ENCODE peak calls at places on chromosomes 3 and 15, in ten cellular contexts. One of them, this sample, is unnamed. For H3K9me3, the result is how much of the 10 kb centered on the place peaks cover.

GRCh38 chr3:55169608-55170010 is 241.8 kb upstream of the LRTM1 start:
- DNase-seq in WERI-Rb-1: no peak
- DNase-seq in mucosa of descending colon: no peak
- DNase-seq in lower lobe of right lung: no peak
- DNase-seq in CD4-positive, CD25-positive, alpha-beta regulatory T cell: no peak
- DNase-seq in CD4-positive, alpha-beta T cell: no peak
- DNase-seq in DND-41: no peak
- DNase-seq in neural progenitor cell: no peak
- DNase-seq in Peyer's patch: no peak
- DNase-seq in CD4-positive, alpha-beta memory T cell: no peak
- DNase-seq in this sample: no peak

GRCh38 chr3:20336572-20336971 is 150.6 kb upstream of the SGO1 start:
- DNase-seq in WERI-Rb-1: no peak
- DNase-seq in mucosa of descending colon: no peak
- DNase-seq in lower lobe of right lung: no peak
- DNase-seq in CD4-positive, CD25-positive, alpha-beta regulatory T cell: no peak
- DNase-seq in CD4-positive, alpha-beta T cell: no peak
- DNase-seq in DND-41: no peak
- DNase-seq in neural progenitor cell: no peak
- DNase-seq in Peyer's patch: no peak
- DNase-seq in CD4-positive, alpha-beta memory T cell: no peak
- DNase-seq in this sample: no peak

GRCh38 chr15:66138096-66138783 is 115.3 kb downstream of the MEGF11 start:
- DNase-seq in WERI-Rb-1: no peak
- DNase-seq in mucosa of descending colon: no peak
- DNase-seq in lower lobe of right lung: no peak
- DNase-seq in CD4-positive, CD25-positive, alpha-beta regulatory T cell: no peak
- DNase-seq in CD4-positive, alpha-beta T cell: no peak
- DNase-seq in DND-41: no peak
- DNase-seq in neural progenitor cell: no peak
- DNase-seq in Peyer's patch: no peak
- DNase-seq in CD4-positive, alpha-beta memory T cell: no peak
- DNase-seq in this sample: no peak

GRCh38 chr3:38226273-38226672 is 39.3 kb upstream of the SLC22A13 start:
- DNase-seq in WERI-Rb-1: no peak
- DNase-seq in mucosa of descending colon: no peak
- DNase-seq in lower lobe of right lung: no peak
- DNase-seq in CD4-positive, CD25-positive, alpha-beta regulatory T cell: no peak
- DNase-seq in CD4-positive, alpha-beta T cell: no peak
- DNase-seq in DND-41: no peak
- DNase-seq in neural progenitor cell: no peak
- DNase-seq in Peyer's patch: no peak
- DNase-seq in CD4-positive, alpha-beta memory T cell: no peak
- DNase-seq in this sample: no peak

GRCh38 chr15:66472176-66472999 is 25.2 kb downstream of the SNAPC5 start:
- DNase-seq in WERI-Rb-1: no peak
- DNase-seq in mucosa of descending colon: no peak
- DNase-seq in lower lobe of right lung: no peak
- DNase-seq in CD4-positive, CD25-positive, alpha-beta regulatory T cell: peak
- DNase-seq in CD4-positive, alpha-beta T cell: peak
- DNase-seq in DND-41: peak
- DNase-seq in neural progenitor cell: no peak
- DNase-seq in Peyer's patch: no peak
- DNase-seq in CD4-positive, alpha-beta memory T cell: peak
- DNase-seq in this sample: no peak

GRCh38 chr3:127749787-127750225 is 72.5 kb downstream of the MGLL start:
- DNase-seq in WERI-Rb-1: no peak
- DNase-seq in mucosa of descending colon: no peak
- DNase-seq in lower lobe of right lung: no peak
- DNase-seq in CD4-positive, CD25-positive, alpha-beta regulatory T cell: no peak
- DNase-seq in CD4-positive, alpha-beta T cell: no peak
- DNase-seq in DND-41: no peak
- DNase-seq in neural progenitor cell: no peak
- DNase-seq in Peyer's patch: no peak
- DNase-seq in CD4-positive, alpha-beta memory T cell: no peak
- DNase-seq in this sample: no peak

GRCh38 chr3:147574622-147575021 is 165.5 kb downstream of the ZIC1 start:
- DNase-seq in WERI-Rb-1: no peak
- DNase-seq in mucosa of descending colon: no peak
- DNase-seq in lower lobe of right lung: no peak
- DNase-seq in CD4-positive, CD25-positive, alpha-beta regulatory T cell: no peak
- DNase-seq in CD4-positive, alpha-beta T cell: no peak
- DNase-seq in DND-41: no peak
- DNase-seq in neural progenitor cell: no peak
- DNase-seq in Peyer's patch: no peak
- DNase-seq in CD4-positive, alpha-beta memory T cell: no peak
- DNase-seq in this sample: no peak

GRCh38 chr15:76149291-76149910 is 89.6 kb downstream of the TMEM266 start:
- DNase-seq in WERI-Rb-1: no peak
- DNase-seq in mucosa of descending colon: no peak
- DNase-seq in lower lobe of right lung: no peak
- DNase-seq in CD4-positive, CD25-positive, alpha-beta regulatory T cell: no peak
- DNase-seq in CD4-positive, alpha-beta T cell: no peak
- DNase-seq in DND-41: no peak
- DNase-seq in neural progenitor cell: no peak
- DNase-seq in Peyer's patch: no peak
- DNase-seq in CD4-positive, alpha-beta memory T cell: no peak
- DNase-seq in this sample: no peak

GRCh38 chr3:113878403-113878802 is 39.8 kb downstream of the GRAMD1C start:
- DNase-seq in WERI-Rb-1: no peak
- DNase-seq in mucosa of descending colon: no peak
- DNase-seq in lower lobe of right lung: no peak
- DNase-seq in CD4-positive, CD25-positive, alpha-beta regulatory T cell: no peak
- DNase-seq in CD4-positive, alpha-beta T cell: no peak
- DNase-seq in DND-41: no peak
- DNase-seq in neural progenitor cell: no peak
- DNase-seq in Peyer's patch: no peak
- DNase-seq in CD4-positive, alpha-beta memory T cell: no peak
- DNase-seq in this sample: no peak

GRCh38 chr3:48271763-48272498 is 31.0 kb downstream of the ZNF589 start:
- DNase-seq in WERI-Rb-1: no peak
- DNase-seq in mucosa of descending colon: no peak
- DNase-seq in lower lobe of right lung: peak
- DNase-seq in CD4-positive, CD25-positive, alpha-beta regulatory T cell: no peak
- DNase-seq in CD4-positive, alpha-beta T cell: no peak
- DNase-seq in DND-41: no peak
- DNase-seq in neural progenitor cell: no peak
- DNase-seq in Peyer's patch: no peak
- DNase-seq in CD4-positive, alpha-beta memory T cell: no peak
- DNase-seq in this sample: no peak
- H3K9me3 ChIP-seq in WERI-Rb-1: under half
- H3K9me3 ChIP-seq in mucosa of descending colon: under half
- H3K9me3 ChIP-seq in lower lobe of right lung: under half
- H3K9me3 ChIP-seq in CD4-positive, CD25-positive, alpha-beta regulatory T cell: under half
- H3K9me3 ChIP-seq in CD4-positive, alpha-beta T cell: under half
- H3K9me3 ChIP-seq in DND-41: under half
- H3K9me3 ChIP-seq in neural progenitor cell: under half
- H3K9me3 ChIP-seq in Peyer's patch: under half
- H3K9me3 ChIP-seq in CD4-positive, alpha-beta memory T cell: under half
- H3K9me3 ChIP-seq in this sample: under half

DNA sequence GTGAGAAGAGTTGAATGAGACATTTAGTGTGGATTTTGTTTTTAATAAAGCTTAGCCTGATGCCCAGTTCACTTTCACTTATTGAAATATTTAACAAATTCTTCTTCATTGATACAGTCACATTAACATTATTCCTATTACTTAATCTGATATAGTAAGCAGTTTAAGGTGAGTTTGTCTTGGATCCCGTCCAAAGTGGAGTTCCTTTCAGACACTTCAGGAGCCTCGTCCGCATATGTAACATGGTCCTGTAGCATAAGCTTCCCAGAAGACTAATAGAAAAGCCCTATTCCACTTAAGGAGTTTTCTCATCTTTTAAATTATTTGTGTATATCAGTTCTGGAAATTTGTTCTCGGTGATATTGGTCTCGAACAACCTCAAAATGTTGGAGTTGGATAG is 39.7 kb upstream of the MLF1 start:
- DNase-seq in WERI-Rb-1: no peak
- DNase-seq in mucosa of descending colon: no peak
- DNase-seq in lower lobe of right lung: no peak
- DNase-seq in CD4-positive, CD25-positive, alpha-beta regulatory T cell: no peak
- DNase-seq in CD4-positive, alpha-beta T cell: no peak
- DNase-seq in DND-41: no peak
- DNase-seq in neural progenitor cell: no peak
- DNase-seq in Peyer's patch: no peak
- DNase-seq in CD4-positive, alpha-beta memory T cell: no peak
- DNase-seq in this sample: no peak
- H3K9me3 ChIP-seq in WERI-Rb-1: under half
- H3K9me3 ChIP-seq in mucosa of descending colon: under half
- H3K9me3 ChIP-seq in lower lobe of right lung: under half
- H3K9me3 ChIP-seq in CD4-positive, CD25-positive, alpha-beta regulatory T cell: under half
- H3K9me3 ChIP-seq in CD4-positive, alpha-beta T cell: under half
- H3K9me3 ChIP-seq in DND-41: under half
- H3K9me3 ChIP-seq in neural progenitor cell: under half
- H3K9me3 ChIP-seq in Peyer's patch: under half
- H3K9me3 ChIP-seq in CD4-positive, alpha-beta memory T cell: under half
- H3K9me3 ChIP-seq in this sample: under half

GRCh38 chr3:138640537-138640936 is 32.0 kb downstream of the FAIM start:
- DNase-seq in WERI-Rb-1: no peak
- DNase-seq in mucosa of descending colon: no peak
- DNase-seq in lower lobe of right lung: no peak
- DNase-seq in CD4-positive, CD25-positive, alpha-beta regulatory T cell: no peak
- DNase-seq in CD4-positive, alpha-beta T cell: no peak
- DNase-seq in DND-41: no peak
- DNase-seq in neural progenitor cell: no peak
- DNase-seq in Peyer's patch: no peak
- DNase-seq in CD4-positive, alpha-beta memory T cell: no peak
- DNase-seq in this sample: no peak
- H3K9me3 ChIP-seq in WERI-Rb-1: under half
- H3K9me3 ChIP-seq in mucosa of descending colon: under half
- H3K9me3 ChIP-seq in lower lobe of right lung: under half
- H3K9me3 ChIP-seq in CD4-positive, CD25-positive, alpha-beta regulatory T cell: under half
- H3K9me3 ChIP-seq in CD4-positive, alpha-beta T cell: under half
- H3K9me3 ChIP-seq in DND-41: under half
- H3K9me3 ChIP-seq in neural progenitor cell: under half
- H3K9me3 ChIP-seq in Peyer's patch: under half
- H3K9me3 ChIP-seq in CD4-positive, alpha-beta memory T cell: under half
- H3K9me3 ChIP-seq in this sample: under half

DNA sequence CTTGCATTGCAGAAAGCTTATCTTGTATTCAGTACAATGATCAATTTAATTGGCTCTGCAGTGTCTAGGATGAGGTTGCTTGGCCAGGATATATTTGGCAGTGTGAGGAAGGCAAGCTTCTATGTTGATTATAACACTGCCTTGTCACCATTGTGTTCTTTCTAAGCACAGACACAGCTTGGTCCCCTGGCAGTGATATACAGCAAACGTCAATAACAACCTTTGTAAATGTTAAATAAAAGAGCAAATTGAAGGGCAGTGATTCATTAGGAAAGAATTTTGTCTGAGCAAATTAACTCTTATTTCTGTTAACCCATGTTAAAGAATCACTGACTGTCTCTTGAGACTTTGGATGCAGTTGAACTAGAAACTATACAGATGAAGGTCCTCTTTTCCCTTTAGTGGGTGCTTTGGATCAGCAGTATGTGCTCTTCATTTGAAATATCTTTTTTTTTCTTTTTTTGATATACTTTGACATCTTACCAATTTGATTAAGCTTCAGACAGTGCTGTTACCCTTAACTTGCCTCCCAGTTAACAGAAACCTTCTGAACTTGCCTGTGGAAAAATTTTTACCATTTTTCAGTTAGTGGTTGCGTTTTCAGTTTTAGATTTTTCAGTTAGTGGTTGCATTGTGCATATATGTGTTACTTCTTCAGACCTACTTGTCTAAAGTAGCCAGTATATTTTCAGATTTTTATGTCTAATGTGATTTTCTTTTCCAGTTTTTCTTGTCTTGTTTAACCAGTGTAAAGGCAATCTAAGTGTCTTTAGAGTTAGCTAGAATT is 199.8 kb downstream of the TCF12 start:
- DNase-seq in WERI-Rb-1: no peak
- DNase-seq in mucosa of descending colon: no peak
- DNase-seq in lower lobe of right lung: no peak
- DNase-seq in CD4-positive, CD25-positive, alpha-beta regulatory T cell: no peak
- DNase-seq in CD4-positive, alpha-beta T cell: no peak
- DNase-seq in DND-41: no peak
- DNase-seq in neural progenitor cell: no peak
- DNase-seq in Peyer's patch: no peak
- DNase-seq in CD4-positive, alpha-beta memory T cell: no peak
- DNase-seq in this sample: no peak
- H3K9me3 ChIP-seq in WERI-Rb-1: under half
- H3K9me3 ChIP-seq in mucosa of descending colon: under half
- H3K9me3 ChIP-seq in lower lobe of right lung: under half
- H3K9me3 ChIP-seq in CD4-positive, CD25-positive, alpha-beta regulatory T cell: under half
- H3K9me3 ChIP-seq in CD4-positive, alpha-beta T cell: under half
- H3K9me3 ChIP-seq in DND-41: under half
- H3K9me3 ChIP-seq in neural progenitor cell: under half
- H3K9me3 ChIP-seq in Peyer's patch: under half
- H3K9me3 ChIP-seq in CD4-positive, alpha-beta memory T cell: under half
- H3K9me3 ChIP-seq in this sample: under half

GRCh38 chr3:21407743-21408142 is 343.3 kb downstream of the ZNF385D start:
- DNase-seq in WERI-Rb-1: no peak
- DNase-seq in mucosa of descending colon: no peak
- DNase-seq in lower lobe of right lung: no peak
- DNase-seq in CD4-positive, CD25-positive, alpha-beta regulatory T cell: no peak
- DNase-seq in CD4-positive, alpha-beta T cell: no peak
- DNase-seq in DND-41: no peak
- DNase-seq in neural progenitor cell: no peak
- DNase-seq in Peyer's patch: no peak
- DNase-seq in CD4-positive, alpha-beta memory T cell: no peak
- DNase-seq in this sample: no peak

GRCh38 chr3:21405671-21406667 is 345.0 kb downstream of the ZNF385D start:
- DNase-seq in WERI-Rb-1: no peak
- DNase-seq in mucosa of descending colon: no peak
- DNase-seq in lower lobe of right lung: no peak
- DNase-seq in CD4-positive, CD25-positive, alpha-beta regulatory T cell: no peak
- DNase-seq in CD4-positive, alpha-beta T cell: no peak
- DNase-seq in DND-41: no peak
- DNase-seq in neural progenitor cell: no peak
- DNase-seq in Peyer's patch: no peak
- DNase-seq in CD4-positive, alpha-beta memory T cell: no peak
- DNase-seq in this sample: no peak
- H3K9me3 ChIP-seq in WERI-Rb-1: under half
- H3K9me3 ChIP-seq in mucosa of descending colon: under half
- H3K9me3 ChIP-seq in lower lobe of right lung: under half
- H3K9me3 ChIP-seq in CD4-positive, CD25-positive, alpha-beta regulatory T cell: under half
- H3K9me3 ChIP-seq in CD4-positive, alpha-beta T cell: under half
- H3K9me3 ChIP-seq in DND-41: under half
- H3K9me3 ChIP-seq in neural progenitor cell: under half
- H3K9me3 ChIP-seq in Peyer's patch: under half
- H3K9me3 ChIP-seq in CD4-positive, alpha-beta memory T cell: under half
- H3K9me3 ChIP-seq in this sample: under half

DNA sequence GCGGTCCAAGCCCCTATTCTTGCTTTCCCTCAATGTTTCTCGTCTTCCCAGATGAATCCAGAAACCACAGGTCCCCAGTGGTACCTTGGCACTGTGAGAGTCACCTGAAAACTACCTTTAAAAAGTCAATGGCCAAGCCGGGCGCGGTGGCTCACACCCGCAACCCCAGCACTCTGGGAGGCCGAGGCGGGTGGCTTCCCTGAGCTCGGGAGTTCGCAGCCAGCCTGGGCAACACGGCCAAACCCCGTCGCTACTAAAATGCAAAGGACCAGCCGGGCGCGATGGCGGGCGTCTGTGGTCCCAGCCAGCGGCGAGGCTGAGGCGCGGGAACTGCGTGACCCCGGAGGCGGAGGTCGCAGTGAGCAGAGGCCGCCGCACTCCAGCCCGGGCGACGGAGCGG is 285.9 kb downstream of the CHL1 start:
- DNase-seq in WERI-Rb-1: no peak
- DNase-seq in mucosa of descending colon: no peak
- DNase-seq in lower lobe of right lung: no peak
- DNase-seq in CD4-positive, CD25-positive, alpha-beta regulatory T cell: no peak
- DNase-seq in CD4-positive, alpha-beta T cell: no peak
- DNase-seq in DND-41: no peak
- DNase-seq in neural progenitor cell: no peak
- DNase-seq in Peyer's patch: no peak
- DNase-seq in CD4-positive, alpha-beta memory T cell: no peak
- DNase-seq in this sample: no peak
- H3K9me3 ChIP-seq in WERI-Rb-1: under half
- H3K9me3 ChIP-seq in mucosa of descending colon: under half
- H3K9me3 ChIP-seq in lower lobe of right lung: under half
- H3K9me3 ChIP-seq in CD4-positive, CD25-positive, alpha-beta regulatory T cell: under half
- H3K9me3 ChIP-seq in CD4-positive, alpha-beta T cell: under half
- H3K9me3 ChIP-seq in DND-41: under half
- H3K9me3 ChIP-seq in neural progenitor cell: under half
- H3K9me3 ChIP-seq in Peyer's patch: under half
- H3K9me3 ChIP-seq in CD4-positive, alpha-beta memory T cell: under half
- H3K9me3 ChIP-seq in this sample: under half